ENCODE peak calls at places on chromosomes 1 and 21, in ten cellular contexts. Y is WTC11, H is dorsolateral prefrontal cortex, K is suprapubic skin, L is MM.1S, M is body of pancreas, I is left ventricle myocardium inferior, Q is GM23338, X is Calu3, J is colonic mucosa. C is an unnamed sample.
A peak's percentile ranks its signal among the peaks of the same experiment; 100 is the strongest.

GRCh38 chr1:38758824-38759223 is 100.7 kb downstream of the RRAGC start:
- DNase-seq in Q (no peak), X (no peak), H (no peak), L (no peak), J (no peak), K (no peak), M (no peak), I (no peak), Y (no peak), C (no peak)

GRCh38 chr1:59747469-59748014 is 67.2 kb upstream of the HOOK1 start:
- DNase-seq in X (no peak), L (no peak), Q (no peak), Y (no peak), M (no peak), H (no peak), J (no peak), I (no peak), K (no peak), C (no peak)

GRCh38 chr1:154843913-154844681 is 26.0 kb downstream of the KCNN3 start:
- DNase-seq in M (no peak), Q (no peak), X (no peak), Y (no peak), K (no peak), L (no peak), H (no peak), I (no peak), J (no peak), C (no peak)

GRCh38 chr1:218344814-218345672 is at the start of gene TGFB2:
- DNase-seq in M (peak; percentile 46), H (peak; percentile 52), K (no peak), Q (peak; percentile 69), J (peak; percentile 31), Y (no peak), L (peak; percentile 53), I (no peak), X (peak; percentile 75), C (peak; percentile 17)

GRCh38 chr21:25999935-26000582 is 170.5 kb downstream of the APP start:
- DNase-seq in H (no peak), Q (peak; percentile 44), L (no peak), Y (no peak), I (no peak), K (no peak), X (no peak), M (no peak), J (peak; percentile 51), C (no peak)

GRCh38 chr1:25731626-25732370 is 68.2 kb upstream of the SELENON start:
- DNase-seq in K (no peak), I (no peak), L (no peak), M (no peak), Y (no peak), X (no peak), J (no peak), Q (no peak), H (no peak), C (no peak)

GRCh38 chr1:9798236-9799130 is 25.3 kb downstream of the CLSTN1 start:
- DNase-seq in J (no peak), X (no peak), K (peak; percentile 24), Y (no peak), L (no peak), M (no peak), Q (no peak), I (no peak), H (no peak), C (no peak)

GRCh38 chr1:107141491-107142369 is 891 bp downstream of the NTNG1 start:
- DNase-seq in Y (peak; percentile 30), X (peak; percentile 10), K (no peak), M (peak; percentile 11), J (peak; percentile 20), I (no peak), Q (peak; percentile 73), L (peak; percentile 19), H (peak; percentile 25), C (peak; percentile 28)

GRCh38 chr1:224267922-224268321 is 62.0 kb downstream of the NVL start:
- DNase-seq in M (no peak), I (no peak), H (no peak), X (no peak), Y (no peak), Q (no peak), K (no peak), J (no peak), L (no peak), C (no peak)

GRCh38 chr1:108814343-108815125 is 42.4 kb downstream of the AKNAD1 start:
- DNase-seq in J (peak; percentile 33), X (no peak), H (no peak), Q (no peak), M (no peak), Y (no peak), L (no peak), K (no peak), I (no peak), C (no peak)

GRCh38 chr1:45687753-45688737 is at the start of gene TMEM69:
- DNase-seq in X (peak; percentile 79), Y (peak; percentile 72), I (peak; percentile 65), H (peak; percentile 69), L (peak; percentile 84), Q (peak; percentile 94), M (peak; percentile 83), K (peak; percentile 88), J (peak; percentile 85), C (peak; percentile 68)

GRCh38 chr1:79899914-79900313 is 893.4 kb upstream of the ADGRL4 start:
- DNase-seq in M (no peak), Q (no peak), J (no peak), I (no peak), L (no peak), Y (no peak), K (no peak), H (no peak), X (no peak), C (no peak)

GRCh38 chr1:24364975-24365678 is 46.0 kb downstream of the GRHL3 start:
- DNase-seq in L (no peak), X (no peak), Y (no peak), K (no peak), Q (no peak), M (no peak), J (peak; percentile 42), H (no peak), I (no peak), C (no peak)

GRCh38 chr1:202692959-202693555 is 17.2 kb downstream of the SYT2 start:
- DNase-seq in Q (peak; percentile 91), H (no peak), L (peak; percentile 87), M (peak; percentile 67), I (peak; percentile 50), Y (peak; percentile 90), J (peak; percentile 65), X (peak; percentile 80), K (no peak), C (peak; percentile 80)
- TF ChIP-seq CTCF in Q (peak; percentile 45), H (peak; percentile 25), L (peak; percentile 42), M (peak; percentile 26), I (peak; percentile 58), Y (no peak), J (peak; percentile 24), X (no peak), K (no peak), C (no peak)

GRCh38 chr1:212612251-212612961 is 3.8 kb downstream of the ATF3 start:
- DNase-seq in Q (no peak), L (no peak), Y (no peak), X (no peak), I (no peak), K (no peak), J (no peak), H (no peak), M (no peak), C (no peak)

GRCh38 chr1:212614398-212615091 is 6.0 kb downstream of the ATF3 start:
- DNase-seq in K (no peak), J (no peak), Y (no peak), H (no peak), Q (no peak), M (no peak), X (no peak), I (no peak), L (peak; percentile 63), C (no peak)

GRCh38 chr1:212615092-212615470 is 6.5 kb downstream of the ATF3 start:
- DNase-seq in M (no peak), X (no peak), Y (no peak), K (no peak), Q (no peak), J (no peak), I (no peak), L (no peak), H (no peak), C (no peak)

GRCh38 chr1:212611000-212611636 is 2.6 kb downstream of the ATF3 start:
- DNase-seq in J (no peak), L (no peak), X (no peak), H (no peak), M (no peak), Q (no peak), K (no peak), Y (no peak), I (no peak), C (no peak)

DNA sequence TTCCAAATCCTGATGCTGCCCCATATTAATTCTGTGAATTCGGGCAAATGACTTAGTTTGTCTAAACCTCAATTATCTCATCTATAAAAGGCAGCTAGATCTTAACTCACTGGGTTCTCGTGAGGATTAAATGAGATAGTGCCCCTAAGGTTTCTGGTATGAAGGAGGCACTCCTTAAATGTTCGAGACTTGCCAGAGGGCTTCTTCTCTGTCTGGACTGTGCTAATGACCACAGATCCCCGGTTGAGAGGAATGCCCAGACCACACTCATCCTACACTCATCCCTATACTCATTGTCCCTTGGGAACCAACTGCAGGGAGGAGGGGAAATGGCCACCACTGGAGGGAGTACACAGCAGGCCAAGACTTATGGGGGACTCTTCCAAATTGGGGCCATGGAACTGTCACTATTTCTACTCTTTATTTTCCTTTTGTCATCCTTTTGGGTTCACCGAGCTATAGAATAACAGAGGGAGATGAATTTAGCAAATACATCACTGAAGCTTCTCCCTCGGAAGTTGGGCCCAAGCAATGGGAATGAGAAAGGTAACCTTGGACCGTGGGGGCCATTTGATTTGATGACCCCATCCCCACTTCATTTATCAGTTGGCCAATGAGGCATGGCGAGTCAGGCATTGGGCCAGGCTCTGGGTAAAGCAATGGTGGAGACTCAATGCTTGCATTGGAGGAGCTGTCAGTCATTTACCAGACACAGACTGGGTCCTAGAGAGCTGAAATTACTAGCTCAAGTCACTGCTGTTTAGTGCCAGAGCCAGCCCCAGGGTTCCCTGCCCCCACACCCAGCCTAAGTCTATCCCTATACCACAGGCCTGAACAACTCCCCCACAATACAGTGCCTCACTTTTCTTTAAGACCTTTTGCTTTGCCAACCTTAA is 5.1 kb downstream of the ATF3 start:
- DNase-seq in H (no peak), J (no peak), Y (no peak), M (no peak), Q (no peak), K (no peak), L (no peak), X (no peak), I (no peak), C (no peak)
- TF ChIP-seq CTCF in H (no peak), J (no peak), Y (no peak), M (no peak), Q (no peak), K (no peak), L (no peak), X (no peak), I (no peak), C (no peak)

GRCh38 chr1:150072959-150073358 is 5.4 kb downstream of the VPS45 start:
- DNase-seq in I (no peak), H (no peak), Q (peak; percentile 6), X (no peak), J (no peak), L (peak; percentile 63), M (no peak), Y (no peak), K (no peak), C (no peak)
- TF ChIP-seq CTCF in I (peak; percentile 63), H (no peak), Q (no peak), X (peak; percentile 14), J (peak; percentile 17), L (peak; percentile 68), M (no peak), Y (no peak), K (no peak), C (peak; percentile 26)

GRCh38 chr1:85371021-85371420 is 93.9 kb downstream of the DDAH1 start:
- DNase-seq in K (no peak), M (no peak), Q (no peak), I (no peak), Y (no peak), J (no peak), L (no peak), X (no peak), H (no peak), C (no peak)
- TF ChIP-seq CTCF in K (no peak), M (no peak), Q (no peak), I (no peak), Y (no peak), J (no peak), L (no peak), X (no peak), H (no peak), C (no peak)

C was measured in endothelial cell.